ENCODE peak calls at places on chromosomes 1 and 21, in four cellular contexts. X is body of pancreas; E is effector memory CD4-positive, alpha-beta T cell; Q is neuronal stem cell. M is an unnamed sample.

GRCh38 chr1:87329756-87330200 is 1.1 kb downstream of the LMO4 start:
- DNase-seq in X (no peak), E (no peak), Q (no peak), M (no peak)

GRCh38 chr21:29557200-29557599 is 258.5 kb downstream of the BACH1 start:
- DNase-seq in X (no peak), E (no peak), Q (no peak), M (no peak)

GRCh38 chr1:54982739-54983138 is 2.3 kb downstream of the TMEM61 start:
- DNase-seq in X (no peak), E (no peak), Q (no peak), M (no peak)

GRCh38 chr1:244968431-244968830 is 104.1 kb upstream of the HNRNPU start:
- DNase-seq in X (no peak), E (no peak), Q (peak), M (no peak)

GRCh38 chr1:175124842-175125241 is 57.2 kb downstream of the TNN start:
- DNase-seq in X (no peak), E (no peak), Q (no peak), M (no peak)

GRCh38 chr1:72230746-72231145 is 51.6 kb downstream of the NEGR1 start:
- DNase-seq in X (no peak), E (no peak), Q (no peak), M (no peak)

GRCh38 chr1:201892211-201892610 is 3.5 kb downstream of the SHISA4 start:
- DNase-seq in X (no peak), E (no peak), Q (no peak), M (no peak)

GRCh38 chr1:239772456-239772855 is 319.2 kb upstream of the FMN2 start:
- DNase-seq in X (no peak), E (no peak), Q (no peak), M (no peak)

GRCh38 chr1:9872430-9873165 is 37.5 kb downstream of the CTNNBIP1 start:
- DNase-seq in X (no peak), E (no peak), Q (no peak), M (no peak)

GRCh38 chr1:231600461-231600976 is 26.1 kb upstream of the DISC1 start:
- DNase-seq in X (no peak), E (no peak), Q (no peak), M (no peak)

GRCh38 chr1:231601775-231602674 is 24.6 kb upstream of the DISC1 start:
- DNase-seq in X (no peak), E (no peak), Q (no peak), M (no peak)

GRCh38 chr1:231603598-231604275 is 22.9 kb upstream of the DISC1 start:
- DNase-seq in X (peak), E (peak), Q (peak), M (peak)

GRCh38 chr1:231604276-231604621 is 22.3 kb upstream of the DISC1 start:
- DNase-seq in X (no peak), E (no peak), Q (no peak), M (no peak)

DNA sequence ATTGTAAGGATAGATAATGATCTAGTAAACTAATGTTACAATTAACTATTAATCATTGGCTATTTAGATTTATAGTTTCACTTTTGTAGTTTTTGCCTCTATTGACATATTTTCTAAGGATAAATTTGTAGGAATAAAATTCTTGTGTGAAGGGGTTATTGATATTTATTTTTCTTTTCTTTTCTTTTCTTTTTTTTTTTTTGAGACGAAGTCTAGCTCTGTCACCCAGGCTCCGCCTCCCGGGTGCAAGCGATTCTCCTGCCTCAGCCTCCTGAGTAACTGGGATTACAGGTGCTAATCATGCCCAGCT is 24.0 kb upstream of the DISC1 start:
- DNase-seq in X (no peak), E (no peak), Q (no peak), M (no peak)
- H3K4me3 ChIP-seq in X (no peak), E (no peak), Q (no peak), M (no peak)

GRCh38 chr1:61274979-61275378 is 192.6 kb downstream of the NFIA start:
- DNase-seq in X (no peak), E (no peak), Q (no peak), M (no peak)
- H3K4me3 ChIP-seq in X (no peak), E (no peak), Q (no peak), M (no peak)

DNA sequence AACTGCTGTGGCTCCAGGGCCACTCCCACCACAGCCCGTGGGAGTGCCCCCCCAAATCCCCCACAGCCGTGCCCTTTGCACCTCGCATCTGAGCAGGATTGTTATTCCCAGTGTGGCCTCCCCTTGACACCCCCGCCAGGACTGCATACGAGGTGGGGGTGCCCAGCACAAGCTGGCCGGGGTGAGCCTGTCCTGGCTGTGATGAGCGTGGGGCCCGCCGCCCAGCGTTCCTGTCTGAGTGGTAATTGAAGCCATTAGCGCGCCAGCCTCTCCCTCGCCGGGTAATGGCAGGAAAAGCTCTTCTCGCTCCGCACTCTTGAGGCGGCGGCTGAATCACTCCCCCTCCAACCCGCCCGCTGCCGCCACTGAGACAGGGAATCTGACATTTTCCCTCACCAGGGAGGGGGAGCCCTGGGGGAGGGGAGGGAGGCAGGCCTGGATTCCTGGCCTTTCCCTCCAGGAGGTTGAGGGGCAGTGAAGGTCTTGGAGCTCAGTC is 27.7 kb downstream of the PTPRF start:
- DNase-seq in X (no peak), E (no peak), Q (no peak), M (no peak)
- H3K4me3 ChIP-seq in X (no peak), E (no peak), Q (no peak), M (no peak)

DNA sequence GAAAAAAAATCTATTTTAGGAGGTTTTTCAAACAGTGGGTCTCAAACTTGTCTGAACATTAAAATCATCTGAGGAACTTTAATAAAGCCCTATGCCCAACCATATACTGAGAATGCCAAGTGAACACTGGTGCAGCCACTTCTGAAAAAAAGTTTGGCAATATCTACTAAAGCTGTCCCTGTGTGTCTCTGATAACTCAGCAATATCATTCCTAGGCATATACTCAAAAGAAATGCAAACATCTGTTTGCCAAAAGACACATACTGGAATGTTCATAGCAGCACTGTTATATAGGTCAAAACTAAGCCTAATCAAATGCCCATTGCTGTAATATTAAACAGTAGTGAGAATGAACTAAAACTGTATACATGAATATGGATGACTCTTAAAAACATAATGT is 74.2 kb upstream of the RGS4 start:
- DNase-seq in X (no peak), E (no peak), Q (no peak), M (no peak)
- H3K4me3 ChIP-seq in X (no peak), E (no peak), Q (no peak), M (no peak)

GRCh38 chr1:156816561-156817328 is at the start of gene SH2D2A:
- DNase-seq in X (no peak), E (peak), Q (no peak), M (no peak)
- H3K4me3 ChIP-seq in X (no peak), E (peak), Q (peak), M (no peak)

GRCh38 chr1:156643266-156644092 is 1.6 kb downstream of the BCAN start:
- DNase-seq in X (no peak), E (no peak), Q (no peak), M (no peak)
- H3K4me3 ChIP-seq in X (no peak), E (no peak), Q (peak), M (no peak)

GRCh38 chr1:2236695-2237677 is 8.9 kb downstream of the SKI start:
- DNase-seq in X (no peak), E (peak), Q (no peak), M (no peak)
- H3K4me3 ChIP-seq in X (no peak), E (peak), Q (no peak), M (no peak)

M was measured in Caco-2.